ENCODE peak calls at places on chromosome 16, in seven cellular contexts. K is MM.1S; Y is NCI-H748 treated with DMSO at 0.1 percent for 48 hours; A is ureter; F is substantia nigra; T is ovary; M is CD8-positive, alpha-beta T cell. H is an unnamed sample.

GRCh38 chr16:5257462-5257861 is 159.9 kb upstream of the EEF2KMT start:
- DNase-seq in M (no peak), F (no peak), Y (no peak), A (no peak), T (no peak), K (no peak), H (no peak)

GRCh38 chr16:71895679-71896385 is 501 bp downstream of the IST1 start:
- DNase-seq in M (peak), K (peak), A (peak), F (no peak), Y (no peak), T (no peak), H (peak)

GRCh38 chr16:79089735-79090284 is 510.7 kb downstream of the MAF start:
- DNase-seq in A (no peak), Y (no peak), F (no peak), M (peak), K (peak), T (no peak), H (peak)

GRCh38 chr16:20744922-20745440 is 3.4 kb upstream of the THUMPD1 start:
- DNase-seq in A (no peak), F (no peak), Y (no peak), K (no peak), M (no peak), T (no peak), H (no peak)

GRCh38 chr16:22297871-22298733 is 893 bp downstream of the POLR3E start:
- DNase-seq in A (peak), F (peak), T (peak), Y (peak), K (peak), M (peak), H (peak)

GRCh38 chr16:30986129-30986991 is 1.4 kb downstream of the HSD3B7 start:
- DNase-seq in F (no peak), T (no peak), K (no peak), M (no peak), Y (no peak), A (no peak), H (no peak)

GRCh38 chr16:1434644-1435592 is 4.0 kb downstream of the PERCC1 start:
- DNase-seq in A (no peak), T (no peak), Y (no peak), F (no peak), K (no peak), M (no peak), H (no peak)

GRCh38 chr16:86195863-86196630 is 297.1 kb downstream of the IRF8 start:
- DNase-seq in A (no peak), Y (no peak), F (no peak), T (no peak), K (no peak), M (no peak), H (peak)

GRCh38 chr16:81778861-81779539 is at the start of gene PLCG2:
- DNase-seq in F (peak), A (peak), M (peak), T (peak), Y (no peak), K (peak), H (peak)

GRCh38 chr16:88486398-88487123 is 33.5 kb downstream of the ZFPM1 start:
- DNase-seq in M (no peak), K (no peak), F (no peak), A (no peak), T (no peak), Y (no peak), H (no peak)

GRCh38 chr16:66188786-66189725 is 177.4 kb upstream of the CDH5 start:
- DNase-seq in Y (no peak), K (no peak), M (no peak), A (no peak), T (peak), F (peak), H (no peak)

GRCh38 chr16:74448990-74449389 is 27.7 kb upstream of the CLEC18B start:
- DNase-seq in M (no peak), Y (no peak), T (peak), A (peak), F (no peak), K (no peak), H (peak)

GRCh38 chr16:77376358-77376757 is 58.5 kb downstream of the ADAMTS18 start:
- DNase-seq in M (no peak), A (no peak), T (no peak), K (no peak), Y (no peak), F (no peak), H (no peak)

GRCh38 chr16:85998868-85999729 is 100.1 kb downstream of the IRF8 start:
- DNase-seq in T (no peak), A (no peak), F (no peak), Y (no peak), K (no peak), M (no peak), H (no peak)

GRCh38 chr16:9946022-9946720 is 236.1 kb downstream of the GRIN2A start:
- DNase-seq in K (no peak), T (no peak), Y (no peak), F (no peak), M (no peak), A (no peak), H (no peak)

GRCh38 chr16:27649021-27649420 is 99.1 kb downstream of the KATNIP start:
- DNase-seq in F (no peak), A (no peak), T (no peak), K (no peak), M (no peak), Y (no peak), H (no peak)

GRCh38 chr16:3534126-3534525 is 33.3 kb downstream of the CLUAP1 start:
- DNase-seq in A (no peak), T (no peak), K (no peak), M (no peak), Y (no peak), F (no peak), H (no peak)

GRCh38 chr16:87951550-87952538 is 610 bp downstream of the BANP start:
- DNase-seq in A (no peak), F (no peak), M (no peak), Y (no peak), T (no peak), K (no peak), H (no peak)

GRCh38 chr16:31072540-31073072 is 1.4 kb downstream of the ZNF668 start:
- DNase-seq in T (no peak), A (no peak), Y (no peak), K (peak), F (no peak), M (no peak), H (no peak)

GRCh38 chr16:67883872-67884261 is 818 bp upstream of the NRN1L start:
- DNase-seq in F (peak), A (no peak), K (peak), T (peak), Y (no peak), M (peak), H (peak)

GRCh38 chr16:81752225-81752875 is 26.7 kb upstream of the PLCG2 start:
- DNase-seq in Y (no peak), F (peak), T (no peak), K (peak), M (no peak), A (peak), H (peak)

GRCh38 chr16:4241601-4242270 is at the start of gene SRL:
- DNase-seq in A (no peak), T (no peak), F (no peak), Y (no peak), K (no peak), M (no peak), H (no peak)

GRCh38 chr16:17470002-17470870 is 524 bp downstream of the XYLT1 start:
- DNase-seq in F (no peak), K (peak), M (no peak), Y (no peak), T (peak), A (no peak), H (no peak)

GRCh38 chr16:81366316-81366932 is 51.7 kb downstream of the GAN start:
- DNase-seq in T (no peak), Y (peak), K (peak), A (no peak), M (no peak), F (no peak), H (no peak)

GRCh38 chr16:69217433-69217832 is 30.5 kb downstream of the SNTB2 start:
- DNase-seq in Y (no peak), K (no peak), A (no peak), F (no peak), M (no peak), T (no peak), H (no peak)

GRCh38 chr16:67329901-67330300 is 3.3 kb downstream of the LRRC36 start:
- DNase-seq in F (no peak), Y (no peak), M (no peak), K (no peak), T (no peak), A (no peak), H (no peak)

GRCh38 chr16:53999841-54000240 is 286.7 kb downstream of the IRX3 start:
- DNase-seq in A (no peak), T (no peak), M (no peak), F (no peak), K (no peak), Y (no peak), H (no peak)

GRCh38 chr16:67865318-67865717 is 7.5 kb upstream of the EDC4 start:
- DNase-seq in A (no peak), F (no peak), T (no peak), Y (no peak), K (peak), M (no peak), H (no peak)

GRCh38 chr16:13186813-13187212 is 285.4 kb downstream of the SHISA9 start:
- DNase-seq in M (no peak), T (no peak), A (no peak), F (no peak), Y (no peak), K (no peak), H (no peak)

GRCh38 chr16:58366247-58367031 is 25.8 kb upstream of the GINS3 start:
- DNase-seq in T (no peak), K (no peak), M (no peak), Y (no peak), A (no peak), F (no peak), H (no peak)

GRCh38 chr16:68972720-68973119 is 129.4 kb downstream of the TANGO6 start:
- DNase-seq in F (no peak), K (no peak), T (no peak), Y (no peak), M (no peak), A (no peak), H (no peak)

GRCh38 chr16:19284207-19284606 is 1.3 kb upstream of the CLEC19A start:
- DNase-seq in A (peak), Y (no peak), F (peak), M (no peak), T (no peak), K (no peak), H (peak)

GRCh38 chr16:20806168-20807050 is at the start of the genes ERI2 and REXO5:
- DNase-seq in A (peak), T (peak), F (peak), K (peak), M (peak), Y (peak), H (peak)

GRCh38 chr16:56270828-56271227 is 79.5 kb downstream of the GNAO1 start:
- DNase-seq in T (no peak), K (no peak), M (no peak), A (no peak), F (no peak), Y (no peak), H (no peak)

GRCh38 chr16:11989238-11990160 is 13.0 kb downstream of the SNX29 start:
- DNase-seq in M (no peak), T (no peak), F (peak), Y (no peak), A (no peak), K (no peak), H (no peak)